ENCODE peak calls at places on chromosomes 12 and 14, in four cellular contexts. Z is stimulated activated CD4-positive, alpha-beta T cell treated with anti-CD3 and anti-CD28 coated beads, Interleukin-2, amount 100 ng/mL, for 24 hours; S is aorta; C is fibroblast of the aortic adventitia. E is an unnamed sample.

GRCh38 chr14:65179918-65180724 is 77.8 kb upstream of the MAX start:
- DNase-seq in C (peak), Z (peak), S (no peak), E (peak)

GRCh38 chr14:51182166-51182565 is 57.9 kb upstream of the TMX1 start:
- DNase-seq in Z (no peak), C (peak), S (no peak), E (no peak)

GRCh38 chr12:4975574-4975973 is 65.9 kb downstream of the KCNA1 start:
- DNase-seq in C (peak), Z (no peak), S (no peak), E (peak)

GRCh38 chr12:112714166-112714565 is 77.4 kb upstream of the RPH3A start:
- DNase-seq in S (no peak), C (no peak), Z (no peak), E (no peak)

GRCh38 chr14:36915089-36915488 is 253.4 kb downstream of the PAX9 start:
- DNase-seq in C (no peak), S (no peak), Z (no peak), E (no peak)

GRCh38 chr12:3998968-3999792 is 126.0 kb upstream of the PARP11 start:
- DNase-seq in S (no peak), C (no peak), Z (no peak), E (no peak)

GRCh38 chr14:95683793-95684192 is 2.4 kb upstream of the TCL1B start:
- DNase-seq in S (no peak), C (no peak), Z (peak), E (no peak)

GRCh38 chr12:56486694-56487093 is 1.3 kb downstream of the GLS2 start:
- DNase-seq in S (no peak), C (no peak), Z (no peak), E (no peak)

GRCh38 chr14:90624228-90624627 is 192.0 kb downstream of the TTC7B start:
- DNase-seq in C (no peak), Z (no peak), S (no peak), E (peak)

GRCh38 chr12:53844989-53845836 is 93.4 kb upstream of the HOXC13 start:
- DNase-seq in C (peak), Z (no peak), S (no peak), E (no peak)